ENCODE peak calls at places on chromosomes 12 and 14, in nine cellular contexts. One of them, this sample, is unnamed.

GRCh38 chr12:89899651-89900050 is 191.0 kb upstream of the ATP2B1 start:
- DNase-seq in left ventricle myocardium inferior: no peak
- DNase-seq in endothelial cell: no peak
- DNase-seq in hypothalamus: no peak
- DNase-seq in activated CD4-positive, alpha-beta T cell treated with anti-CD3 and anti-CD28 coated beads for 4 hours: no peak
- DNase-seq in anterior cingulate cortex: no peak
- DNase-seq in M059J: no peak
- DNase-seq in RPMI8226: no peak
- DNase-seq in ACHN: no peak
- DNase-seq in this sample: no peak

GRCh38 chr12:31715283-31715825 is 13.5 kb downstream of the AMN1 start:
- DNase-seq in left ventricle myocardium inferior: no peak
- DNase-seq in endothelial cell: no peak
- DNase-seq in hypothalamus: no peak
- DNase-seq in activated CD4-positive, alpha-beta T cell treated with anti-CD3 and anti-CD28 coated beads for 4 hours: no peak
- DNase-seq in anterior cingulate cortex: no peak
- DNase-seq in M059J: no peak
- DNase-seq in RPMI8226: no peak
- DNase-seq in ACHN: no peak
- DNase-seq in this sample: peak

GRCh38 chr12:126338031-126338441 is 1272.8 kb downstream of the AACS start:
- DNase-seq in left ventricle myocardium inferior: no peak
- DNase-seq in endothelial cell: no peak
- DNase-seq in hypothalamus: no peak
- DNase-seq in activated CD4-positive, alpha-beta T cell treated with anti-CD3 and anti-CD28 coated beads for 4 hours: no peak
- DNase-seq in anterior cingulate cortex: no peak
- DNase-seq in M059J: no peak
- DNase-seq in RPMI8226: no peak
- DNase-seq in ACHN: no peak
- DNase-seq in this sample: no peak

GRCh38 chr12:56261503-56262230 is 3.5 kb upstream of the ANKRD52 start:
- DNase-seq in left ventricle myocardium inferior: no peak
- DNase-seq in endothelial cell: no peak
- DNase-seq in hypothalamus: no peak
- DNase-seq in activated CD4-positive, alpha-beta T cell treated with anti-CD3 and anti-CD28 coated beads for 4 hours: no peak
- DNase-seq in anterior cingulate cortex: no peak
- DNase-seq in M059J: peak
- DNase-seq in RPMI8226: no peak
- DNase-seq in ACHN: peak
- DNase-seq in this sample: peak

GRCh38 chr12:71392521-71393145 is 47.0 kb upstream of the LGR5 start:
- DNase-seq in left ventricle myocardium inferior: no peak
- DNase-seq in endothelial cell: no peak
- DNase-seq in hypothalamus: no peak
- DNase-seq in activated CD4-positive, alpha-beta T cell treated with anti-CD3 and anti-CD28 coated beads for 4 hours: no peak
- DNase-seq in anterior cingulate cortex: no peak
- DNase-seq in M059J: peak
- DNase-seq in RPMI8226: peak
- DNase-seq in ACHN: peak
- DNase-seq in this sample: peak

GRCh38 chr14:104031384-104031783 is 54.1 kb upstream of the ASPG start:
- DNase-seq in left ventricle myocardium inferior: no peak
- DNase-seq in endothelial cell: no peak
- DNase-seq in hypothalamus: no peak
- DNase-seq in activated CD4-positive, alpha-beta T cell treated with anti-CD3 and anti-CD28 coated beads for 4 hours: no peak
- DNase-seq in anterior cingulate cortex: no peak
- DNase-seq in M059J: no peak
- DNase-seq in RPMI8226: no peak
- DNase-seq in ACHN: no peak
- DNase-seq in this sample: no peak

GRCh38 chr12:117240356-117240755 is 50.1 kb upstream of the FBXO21 start:
- DNase-seq in left ventricle myocardium inferior: no peak
- DNase-seq in endothelial cell: no peak
- DNase-seq in hypothalamus: no peak
- DNase-seq in activated CD4-positive, alpha-beta T cell treated with anti-CD3 and anti-CD28 coated beads for 4 hours: no peak
- DNase-seq in anterior cingulate cortex: no peak
- DNase-seq in M059J: no peak
- DNase-seq in RPMI8226: no peak
- DNase-seq in ACHN: no peak
- DNase-seq in this sample: no peak

GRCh38 chr14:76955575-76956252 is 72.8 kb downstream of the IRF2BPL start:
- DNase-seq in left ventricle myocardium inferior: no peak
- DNase-seq in endothelial cell: no peak
- DNase-seq in hypothalamus: no peak
- DNase-seq in activated CD4-positive, alpha-beta T cell treated with anti-CD3 and anti-CD28 coated beads for 4 hours: peak
- DNase-seq in anterior cingulate cortex: no peak
- DNase-seq in M059J: peak
- DNase-seq in RPMI8226: peak
- DNase-seq in ACHN: peak
- DNase-seq in this sample: no peak

GRCh38 chr12:89707623-89707991 is 1.0 kb downstream of the ATP2B1 start:
- DNase-seq in left ventricle myocardium inferior: peak
- DNase-seq in endothelial cell: peak
- DNase-seq in hypothalamus: no peak
- DNase-seq in activated CD4-positive, alpha-beta T cell treated with anti-CD3 and anti-CD28 coated beads for 4 hours: peak
- DNase-seq in anterior cingulate cortex: no peak
- DNase-seq in M059J: peak
- DNase-seq in RPMI8226: peak
- DNase-seq in ACHN: peak
- DNase-seq in this sample: peak

GRCh38 chr14:104899781-104900180 is 24.9 kb upstream of the PLD4 start:
- DNase-seq in left ventricle myocardium inferior: no peak
- DNase-seq in endothelial cell: no peak
- DNase-seq in hypothalamus: no peak
- DNase-seq in activated CD4-positive, alpha-beta T cell treated with anti-CD3 and anti-CD28 coated beads for 4 hours: no peak
- DNase-seq in anterior cingulate cortex: no peak
- DNase-seq in M059J: no peak
- DNase-seq in RPMI8226: peak
- DNase-seq in ACHN: no peak
- DNase-seq in this sample: peak

GRCh38 chr14:21326972-21327371 is 47.1 kb downstream of the RPGRIP1 start:
- DNase-seq in left ventricle myocardium inferior: no peak
- DNase-seq in endothelial cell: no peak
- DNase-seq in hypothalamus: no peak
- DNase-seq in activated CD4-positive, alpha-beta T cell treated with anti-CD3 and anti-CD28 coated beads for 4 hours: no peak
- DNase-seq in anterior cingulate cortex: no peak
- DNase-seq in M059J: no peak
- DNase-seq in RPMI8226: peak
- DNase-seq in ACHN: no peak
- DNase-seq in this sample: no peak

GRCh38 chr12:14399871-14400270 is 34.4 kb downstream of the ATF7IP start:
- DNase-seq in left ventricle myocardium inferior: no peak
- DNase-seq in endothelial cell: no peak
- DNase-seq in hypothalamus: no peak
- DNase-seq in activated CD4-positive, alpha-beta T cell treated with anti-CD3 and anti-CD28 coated beads for 4 hours: no peak
- DNase-seq in anterior cingulate cortex: no peak
- DNase-seq in M059J: peak
- DNase-seq in RPMI8226: no peak
- DNase-seq in ACHN: peak
- DNase-seq in this sample: no peak

GRCh38 chr12:80632835-80633234 is 74.6 kb upstream of the MYF6 start:
- DNase-seq in left ventricle myocardium inferior: no peak
- DNase-seq in endothelial cell: peak
- DNase-seq in hypothalamus: no peak
- DNase-seq in activated CD4-positive, alpha-beta T cell treated with anti-CD3 and anti-CD28 coated beads for 4 hours: no peak
- DNase-seq in anterior cingulate cortex: no peak
- DNase-seq in M059J: peak
- DNase-seq in RPMI8226: peak
- DNase-seq in ACHN: peak
- DNase-seq in this sample: peak

GRCh38 chr12:92089559-92089958 is 56.1 kb downstream of the BTG1 start:
- DNase-seq in left ventricle myocardium inferior: no peak
- DNase-seq in endothelial cell: no peak
- DNase-seq in hypothalamus: no peak
- DNase-seq in activated CD4-positive, alpha-beta T cell treated with anti-CD3 and anti-CD28 coated beads for 4 hours: no peak
- DNase-seq in anterior cingulate cortex: no peak
- DNase-seq in M059J: no peak
- DNase-seq in RPMI8226: no peak
- DNase-seq in ACHN: no peak
- DNase-seq in this sample: no peak

GRCh38 chr14:101183376-101184103 is 280.0 kb upstream of the RTL1 start:
- DNase-seq in left ventricle myocardium inferior: no peak
- DNase-seq in endothelial cell: peak
- DNase-seq in hypothalamus: no peak
- DNase-seq in activated CD4-positive, alpha-beta T cell treated with anti-CD3 and anti-CD28 coated beads for 4 hours: no peak
- DNase-seq in anterior cingulate cortex: no peak
- DNase-seq in M059J: no peak
- DNase-seq in RPMI8226: peak
- DNase-seq in ACHN: no peak
- DNase-seq in this sample: peak

GRCh38 chr12:67989184-67989965 is at the start of gene IFNG-AS1:
- DNase-seq in left ventricle myocardium inferior: no peak
- DNase-seq in endothelial cell: no peak
- DNase-seq in hypothalamus: no peak
- DNase-seq in activated CD4-positive, alpha-beta T cell treated with anti-CD3 and anti-CD28 coated beads for 4 hours: no peak
- DNase-seq in anterior cingulate cortex: no peak
- DNase-seq in M059J: no peak
- DNase-seq in RPMI8226: peak
- DNase-seq in ACHN: no peak
- DNase-seq in this sample: no peak

GRCh38 chr12:2332947-2333346 is 280.2 kb downstream of the CACNA1C start:
- DNase-seq in left ventricle myocardium inferior: no peak
- DNase-seq in endothelial cell: no peak
- DNase-seq in hypothalamus: no peak
- DNase-seq in activated CD4-positive, alpha-beta T cell treated with anti-CD3 and anti-CD28 coated beads for 4 hours: no peak
- DNase-seq in anterior cingulate cortex: no peak
- DNase-seq in M059J: no peak
- DNase-seq in RPMI8226: no peak
- DNase-seq in ACHN: no peak
- DNase-seq in this sample: no peak

GRCh38 chr12:92021665-92022033 is 124.0 kb downstream of the BTG1 start:
- DNase-seq in left ventricle myocardium inferior: no peak
- DNase-seq in endothelial cell: no peak
- DNase-seq in hypothalamus: no peak
- DNase-seq in activated CD4-positive, alpha-beta T cell treated with anti-CD3 and anti-CD28 coated beads for 4 hours: no peak
- DNase-seq in anterior cingulate cortex: no peak
- DNase-seq in M059J: peak
- DNase-seq in RPMI8226: no peak
- DNase-seq in ACHN: no peak
- DNase-seq in this sample: peak

GRCh38 chr12:49904601-49905000 is 901 bp upstream of the FAIM2 start:
- DNase-seq in left ventricle myocardium inferior: no peak
- DNase-seq in endothelial cell: no peak
- DNase-seq in hypothalamus: no peak
- DNase-seq in activated CD4-positive, alpha-beta T cell treated with anti-CD3 and anti-CD28 coated beads for 4 hours: no peak
- DNase-seq in anterior cingulate cortex: no peak
- DNase-seq in M059J: no peak
- DNase-seq in RPMI8226: no peak
- DNase-seq in ACHN: no peak
- DNase-seq in this sample: no peak

GRCh38 chr12:85564786-85565185 is 271.4 kb downstream of the RASSF9 start:
- DNase-seq in left ventricle myocardium inferior: no peak
- DNase-seq in endothelial cell: no peak
- DNase-seq in hypothalamus: no peak
- DNase-seq in activated CD4-positive, alpha-beta T cell treated with anti-CD3 and anti-CD28 coated beads for 4 hours: no peak
- DNase-seq in anterior cingulate cortex: no peak
- DNase-seq in M059J: no peak
- DNase-seq in RPMI8226: no peak
- DNase-seq in ACHN: no peak
- DNase-seq in this sample: no peak

GRCh38 chr12:48796976-48797375 is 8.1 kb upstream of the ADCY6 start:
- DNase-seq in left ventricle myocardium inferior: no peak
- DNase-seq in endothelial cell: no peak
- DNase-seq in hypothalamus: no peak
- DNase-seq in activated CD4-positive, alpha-beta T cell treated with anti-CD3 and anti-CD28 coated beads for 4 hours: no peak
- DNase-seq in anterior cingulate cortex: no peak
- DNase-seq in M059J: peak
- DNase-seq in RPMI8226: no peak
- DNase-seq in ACHN: no peak
- DNase-seq in this sample: peak

GRCh38 chr14:96576937-96577336 is 74.8 kb downstream of the PAPOLA start:
- DNase-seq in left ventricle myocardium inferior: no peak
- DNase-seq in endothelial cell: no peak
- DNase-seq in hypothalamus: no peak
- DNase-seq in activated CD4-positive, alpha-beta T cell treated with anti-CD3 and anti-CD28 coated beads for 4 hours: no peak
- DNase-seq in anterior cingulate cortex: no peak
- DNase-seq in M059J: no peak
- DNase-seq in RPMI8226: no peak
- DNase-seq in ACHN: no peak
- DNase-seq in this sample: no peak

GRCh38 chr12:94566345-94566744 is 84.0 kb downstream of the TMCC3 start:
- DNase-seq in left ventricle myocardium inferior: no peak
- DNase-seq in endothelial cell: no peak
- DNase-seq in hypothalamus: peak
- DNase-seq in activated CD4-positive, alpha-beta T cell treated with anti-CD3 and anti-CD28 coated beads for 4 hours: no peak
- DNase-seq in anterior cingulate cortex: peak
- DNase-seq in M059J: no peak
- DNase-seq in RPMI8226: no peak
- DNase-seq in ACHN: no peak
- DNase-seq in this sample: no peak

GRCh38 chr14:93160353-93160801 is 24.3 kb downstream of the MOAP1 start:
- DNase-seq in left ventricle myocardium inferior: no peak
- DNase-seq in endothelial cell: no peak
- DNase-seq in hypothalamus: no peak
- DNase-seq in activated CD4-positive, alpha-beta T cell treated with anti-CD3 and anti-CD28 coated beads for 4 hours: no peak
- DNase-seq in anterior cingulate cortex: no peak
- DNase-seq in M059J: peak
- DNase-seq in RPMI8226: peak
- DNase-seq in ACHN: peak
- DNase-seq in this sample: no peak

GRCh38 chr14:95774265-95775160 is 60.6 kb upstream of the TCL1A start:
- DNase-seq in left ventricle myocardium inferior: no peak
- DNase-seq in endothelial cell: peak
- DNase-seq in hypothalamus: no peak
- DNase-seq in activated CD4-positive, alpha-beta T cell treated with anti-CD3 and anti-CD28 coated beads for 4 hours: peak
- DNase-seq in anterior cingulate cortex: no peak
- DNase-seq in M059J: peak
- DNase-seq in RPMI8226: peak
- DNase-seq in ACHN: peak
- DNase-seq in this sample: peak

GRCh38 chr12:117076410-117077372 is 22.5 kb downstream of the TESC start:
- DNase-seq in left ventricle myocardium inferior: no peak
- DNase-seq in endothelial cell: no peak
- DNase-seq in hypothalamus: no peak
- DNase-seq in activated CD4-positive, alpha-beta T cell treated with anti-CD3 and anti-CD28 coated beads for 4 hours: no peak
- DNase-seq in anterior cingulate cortex: no peak
- DNase-seq in M059J: peak
- DNase-seq in RPMI8226: peak
- DNase-seq in ACHN: no peak
- DNase-seq in this sample: peak

GRCh38 chr12:117300131-117300530 is 61.3 kb downstream of the NOS1 start:
- DNase-seq in left ventricle myocardium inferior: no peak
- DNase-seq in endothelial cell: no peak
- DNase-seq in hypothalamus: no peak
- DNase-seq in activated CD4-positive, alpha-beta T cell treated with anti-CD3 and anti-CD28 coated beads for 4 hours: no peak
- DNase-seq in anterior cingulate cortex: no peak
- DNase-seq in M059J: no peak
- DNase-seq in RPMI8226: no peak
- DNase-seq in ACHN: no peak
- DNase-seq in this sample: no peak

GRCh38 chr12:58931518-58931917 is 11.2 kb upstream of the LRIG3 start:
- DNase-seq in left ventricle myocardium inferior: no peak
- DNase-seq in endothelial cell: no peak
- DNase-seq in hypothalamus: no peak
- DNase-seq in activated CD4-positive, alpha-beta T cell treated with anti-CD3 and anti-CD28 coated beads for 4 hours: no peak
- DNase-seq in anterior cingulate cortex: no peak
- DNase-seq in M059J: no peak
- DNase-seq in RPMI8226: no peak
- DNase-seq in ACHN: no peak
- DNase-seq in this sample: no peak

GRCh38 chr12:1839464-1839863 is 19.1 kb downstream of the LRTM2 start:
- DNase-seq in left ventricle myocardium inferior: no peak
- DNase-seq in endothelial cell: no peak
- DNase-seq in hypothalamus: no peak
- DNase-seq in activated CD4-positive, alpha-beta T cell treated with anti-CD3 and anti-CD28 coated beads for 4 hours: no peak
- DNase-seq in anterior cingulate cortex: no peak
- DNase-seq in M059J: no peak
- DNase-seq in RPMI8226: no peak
- DNase-seq in ACHN: no peak
- DNase-seq in this sample: no peak

This sample was measured in islet precursor cell.